ENCODE peak calls at places on chromosomes 16 and 17, in ten cellular contexts. E is tibial artery, W is GM23338, N is SJSA1, S is HepG2, P is transverse colon, I is A673, F is OCI-LY7, O is heart right ventricle, T is heart left ventricle. Z is an unnamed sample. For H3K4me1, the result is how much of the 10 kb centered on the place peaks cover.

GRCh38 chr17:35099929-35100328 is 19.7 kb downstream of the RAD51D start:
- DNase-seq in E (no peak), W (no peak), N (no peak), S (no peak), P (no peak), I (no peak), F (no peak), O (no peak), T (no peak), Z (no peak)

GRCh38 chr17:48575673-48576478 is 2.3 kb downstream of the HOXB4 start:
- DNase-seq in E (no peak), W (no peak), N (no peak), S (no peak), P (no peak), I (no peak), F (no peak), O (no peak), T (no peak), Z (no peak)

GRCh38 chr17:80361495-80362220 is 53.3 kb upstream of the ENDOV start:
- DNase-seq in E (peak), W (peak), N (no peak), S (no peak), P (no peak), I (peak), F (peak), O (no peak), T (no peak), Z (no peak)

GRCh38 chr17:48236681-48237134 is 129.1 kb downstream of the SNX11 start:
- DNase-seq in E (no peak), W (no peak), N (peak), S (no peak), P (no peak), I (peak), F (no peak), O (no peak), T (no peak), Z (peak)

GRCh38 chr17:4594406-4595349 is 10.3 kb downstream of the SMTNL2 start:
- DNase-seq in E (peak), W (peak), N (no peak), S (no peak), P (peak), I (no peak), F (peak), O (no peak), T (no peak), Z (no peak)

GRCh38 chr16:5031601-5032000 is 2.1 kb downstream of the NAGPA start:
- DNase-seq in E (no peak), W (no peak), N (no peak), S (no peak), P (no peak), I (no peak), F (no peak), O (no peak), T (no peak), Z (no peak)

GRCh38 chr17:55303701-55304145 is 39.0 kb downstream of the HLF start:
- DNase-seq in E (no peak), W (no peak), N (no peak), S (no peak), P (no peak), I (no peak), F (no peak), O (no peak), T (no peak), Z (no peak)

GRCh38 chr16:19113577-19114358 is at the start of gene ITPRIPL2:
- DNase-seq in E (peak), W (peak), N (peak), S (peak), P (peak), I (peak), F (no peak), O (peak), T (peak), Z (peak)

GRCh38 chr16:57663436-57663835 is 4.7 kb upstream of the ADGRG3 start:
- DNase-seq in E (no peak), W (no peak), N (no peak), S (no peak), P (no peak), I (no peak), F (no peak), O (no peak), T (no peak), Z (no peak)

GRCh38 chr17:385195-385835 is 32.7 kb upstream of the RPH3AL start:
- DNase-seq in E (no peak), W (peak), N (no peak), S (no peak), P (peak), I (peak), F (peak), O (peak), T (peak), Z (no peak)

GRCh38 chr17:6627019-6627418 is 13.5 kb downstream of the KIAA0753 start:
- DNase-seq in E (no peak), W (no peak), N (no peak), S (no peak), P (no peak), I (no peak), F (no peak), O (no peak), T (no peak), Z (peak)

DNA sequence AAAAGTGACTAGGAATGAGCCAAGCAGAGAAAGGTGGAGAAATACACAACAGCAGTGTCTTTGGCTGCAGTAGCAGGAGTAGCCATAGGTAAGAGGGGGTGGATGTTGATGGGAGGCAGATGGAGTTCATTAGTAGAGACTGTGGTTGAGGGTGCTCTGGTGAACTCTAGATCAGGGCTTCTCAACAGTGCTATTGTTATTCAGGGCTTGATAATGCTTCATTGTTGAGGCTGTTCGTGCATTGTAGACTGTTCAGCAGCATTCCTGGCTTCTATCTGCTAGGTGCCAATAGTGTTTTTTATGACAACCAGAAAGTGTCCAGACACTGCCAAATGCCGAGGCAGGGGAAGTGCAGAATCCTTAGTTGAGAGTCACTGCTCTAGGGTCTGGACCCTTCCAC is 3.6 kb downstream of the ALKBH5 start:
- DNase-seq in E (no peak), W (no peak), N (no peak), S (peak), P (no peak), I (no peak), F (no peak), O (no peak), T (no peak), Z (no peak)
- H3K4me1 ChIP-seq in E (half or more), W (under half), N (under half), S (half or more), P (half or more), I (under half), F (under half), O (half or more), T (half or more), Z (under half)

GRCh38 chr16:15494231-15494630 is 59.8 kb downstream of the BMERB1 start:
- DNase-seq in E (no peak), W (no peak), N (peak), S (peak), P (no peak), I (no peak), F (no peak), O (no peak), T (no peak), Z (no peak)
- H3K4me1 ChIP-seq in E (under half), W (under half), N (under half), S (under half), P (under half), I (under half), F (under half), O (under half), T (under half), Z (under half)

DNA sequence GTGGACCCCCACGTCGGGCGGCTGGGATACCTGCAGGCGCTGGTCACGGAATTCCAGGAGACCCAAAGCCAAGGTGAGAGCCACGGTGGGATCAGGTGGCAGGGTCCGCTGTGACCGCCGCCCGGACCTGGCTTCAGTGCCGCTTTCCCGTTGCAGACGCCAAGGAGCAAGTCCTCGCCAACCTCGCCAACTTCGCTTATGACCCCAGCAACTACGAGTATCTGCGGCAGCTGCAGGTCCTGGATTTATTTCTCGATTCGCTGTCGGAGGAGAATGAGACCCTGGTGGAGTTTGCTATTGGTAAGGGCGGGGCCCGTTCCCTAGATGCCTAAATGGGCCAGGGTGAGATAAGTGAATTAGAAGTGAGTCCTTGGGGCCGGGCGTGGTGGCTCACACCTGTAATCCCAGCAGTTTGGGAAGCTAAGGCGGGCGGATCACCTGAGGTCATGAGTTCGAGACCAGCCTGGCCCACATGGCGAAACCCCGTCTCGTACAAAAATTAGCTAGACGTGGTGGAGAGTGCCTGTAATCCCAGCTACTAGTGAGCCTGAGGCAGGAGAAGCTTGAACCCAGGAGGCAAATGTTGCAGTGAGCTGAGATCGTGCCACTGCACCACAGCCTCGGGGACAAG is 653 bp downstream of the ARMC7 start:
- DNase-seq in E (no peak), W (peak), N (no peak), S (no peak), P (peak), I (no peak), F (peak), O (no peak), T (no peak), Z (no peak)
- H3K4me1 ChIP-seq in E (under half), W (under half), N (under half), S (half or more), P (under half), I (under half), F (under half), O (under half), T (under half), Z (under half)

DNA sequence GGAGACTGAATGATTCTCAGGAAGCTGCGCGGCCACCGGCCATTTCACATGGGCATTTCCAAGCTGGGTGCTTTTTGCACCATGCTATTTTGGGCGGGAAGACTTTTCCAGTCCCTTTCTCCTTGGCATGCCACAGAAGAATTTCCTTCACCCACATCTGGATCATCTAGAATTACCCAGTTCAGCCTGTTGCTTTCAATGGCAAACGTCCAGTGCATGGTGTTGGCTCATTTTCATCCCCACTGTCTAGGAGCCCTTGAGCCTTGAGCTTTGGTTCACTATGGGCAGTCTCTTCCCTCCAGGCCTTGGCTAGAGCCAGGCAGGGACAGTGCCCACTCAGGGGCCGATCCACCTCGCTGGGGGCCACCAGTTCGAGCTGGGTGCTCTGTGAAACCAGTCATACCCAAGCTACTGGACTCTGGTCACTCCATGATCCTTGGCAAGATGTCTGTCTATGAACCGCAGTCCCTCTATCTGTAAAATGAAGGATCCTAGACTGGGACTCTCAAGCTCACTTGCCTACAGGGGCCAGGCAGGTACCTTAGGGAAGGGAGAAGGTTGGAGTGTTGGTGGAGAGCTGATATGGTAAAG is 71.1 kb downstream of the CYLD start:
- DNase-seq in E (no peak), W (no peak), N (no peak), S (no peak), P (no peak), I (no peak), F (no peak), O (no peak), T (no peak), Z (no peak)
- H3K4me1 ChIP-seq in E (under half), W (under half), N (under half), S (under half), P (under half), I (under half), F (under half), O (under half), T (under half), Z (under half)